ENCODE peak calls at places on chromosomes 6 and 20, in nine cellular contexts. D is NCI-H460; V is sigmoid colon; N is caudate nucleus; K is activated CD8-positive, alpha-beta memory T cell treated with anti-CD3 and anti-CD28 coated beads, Interleukin-2, amount 50 U/mL, for 4 hours; X is astrocyte of the spinal cord; O is activated gamma-delta T cell treated with anti-CD3 and anti-CD28 coated beads, Interleukin-2, amount 50 U/mL, for 16 hours; U is T-helper 2 cell; Y is skeletal muscle cell. H is an unnamed sample.

GRCh38 chr20:325043-325888 is at the start of gene SOX12:
- DNase-seq in X (peak), U (peak), D (peak), V (peak), O (peak), Y (peak), N (peak), K (peak), H (peak)

GRCh38 chr6:118319890-118320289 is 228.2 kb upstream of the PLN start:
- DNase-seq in Y (no peak), U (no peak), X (no peak), V (no peak), K (no peak), N (no peak), D (no peak), O (no peak), H (no peak)

GRCh38 chr6:81896561-81896960 is 144.1 kb upstream of the TENT5A start:
- DNase-seq in V (no peak), U (no peak), Y (no peak), N (no peak), D (no peak), O (no peak), X (peak), K (no peak), H (no peak)

GRCh38 chr20:41509801-41510200 is 108.4 kb downstream of the CHD6 start:
- DNase-seq in K (no peak), Y (peak), O (no peak), N (no peak), V (peak), U (no peak), D (no peak), X (peak), H (no peak)

GRCh38 chr20:57514273-57514751 is 10.6 kb downstream of the CTCFL start:
- DNase-seq in U (no peak), N (peak), K (no peak), X (peak), D (peak), O (no peak), Y (peak), V (peak), H (peak)

GRCh38 chr6:168122521-168122920 is 43.5 kb upstream of the FRMD1 start:
- DNase-seq in D (no peak), O (no peak), K (no peak), N (no peak), U (no peak), V (peak), Y (no peak), X (no peak), H (no peak)

GRCh38 chr6:39835856-39836442 is 43.8 kb downstream of the DAAM2 start:
- DNase-seq in D (no peak), Y (no peak), U (no peak), K (no peak), O (no peak), X (peak), N (no peak), V (no peak), H (no peak)

GRCh38 chr6:104855507-104855906 is 4.2 kb downstream of the HACE1 start:
- DNase-seq in N (no peak), U (no peak), K (no peak), V (no peak), O (no peak), X (peak), Y (peak), D (no peak), H (peak)

GRCh38 chr6:108966855-108967755 is 118.9 kb downstream of the ARMC2 start:
- DNase-seq in N (no peak), K (no peak), Y (no peak), U (no peak), V (no peak), O (peak), X (peak), D (no peak), H (no peak)